ENCODE peak calls at places on chromosomes 3 and 15, in eight cellular contexts. R is GM23338; M is CD4-positive, alpha-beta T cell; F is AG04450; T is left lung; H is IMR-90; L is SK-N-SH; X is transverse colon. Y is an unnamed sample.

GRCh38 chr15:77107531-77108355 is 36.8 kb upstream of the TSPAN3 start:
- DNase-seq in H (peak; percentile 60), M (no peak), R (peak; percentile 85), T (no peak), L (peak; percentile 72), F (peak; percentile 27), X (peak; percentile 62), Y (peak; percentile 76)

GRCh38 chr3:100971776-100972175 is 21.4 kb downstream of the ABI3BP start:
- DNase-seq in M (no peak), X (no peak), L (no peak), T (no peak), F (no peak), R (peak; percentile 13), H (no peak), Y (no peak)

GRCh38 chr15:99009741-99010370 is 2.3 kb upstream of the PGPEP1L start:
- DNase-seq in T (no peak), X (no peak), L (no peak), H (peak; percentile 22), F (no peak), R (no peak), M (no peak), Y (no peak)

GRCh38 chr15:69491051-69491505 is 38.5 kb downstream of the RPLP1 start:
- DNase-seq in X (no peak), F (no peak), R (no peak), H (no peak), L (no peak), T (no peak), M (no peak), Y (no peak)

GRCh38 chr3:42051384-42052131 is 39.6 kb upstream of the TRAK1 start:
- DNase-seq in L (no peak), M (no peak), R (no peak), F (no peak), H (no peak), X (no peak), T (no peak), Y (peak; percentile 54)

GRCh38 chr3:182824957-182825356 is 31.7 kb downstream of the ATP11B start:
- DNase-seq in R (no peak), M (no peak), X (no peak), F (no peak), L (no peak), T (no peak), H (no peak), Y (no peak)

GRCh38 chr3:169812844-169813677 is at the start of the genes LRRC34 and LRRIQ4:
- DNase-seq in T (peak; percentile 89), X (peak; percentile 82), L (peak; percentile 86), H (peak; percentile 43), M (peak; percentile 31), F (peak; percentile 23), R (peak; percentile 97), Y (peak; percentile 93)

GRCh38 chr3:119681279-119681678 is 4.1 kb upstream of the COX17 start:
- DNase-seq in M (no peak), H (peak; percentile 58), L (peak; percentile 66), R (peak; percentile 53), X (no peak), F (no peak), T (no peak), Y (no peak)

GRCh38 chr3:134327594-134327975 is 46.7 kb downstream of the AMOTL2 start:
- DNase-seq in R (no peak), M (no peak), L (no peak), F (no peak), X (no peak), T (peak; percentile 29), H (peak; percentile 83), Y (peak; percentile 1)

GRCh38 chr3:18669374-18669773 is 244.2 kb upstream of the SATB1 start:
- DNase-seq in T (no peak), M (no peak), H (no peak), R (no peak), F (no peak), L (no peak), X (no peak), Y (no peak)

GRCh38 chr15:71425388-71425787 is 310.1 kb downstream of the THSD4 start:
- DNase-seq in R (no peak), L (no peak), F (no peak), H (no peak), T (no peak), M (no peak), X (no peak), Y (no peak)

GRCh38 chr3:184320099-184320445 is 5.7 kb downstream of the EIF4G1 start:
- DNase-seq in X (peak; percentile 94), F (peak; percentile 90), L (peak; percentile 71), T (peak; percentile 97), M (no peak), R (peak; percentile 20), H (peak; percentile 97), Y (no peak)

GRCh38 chr3:39639344-39640236 is 169.8 kb upstream of the MYRIP start:
- DNase-seq in R (peak; percentile 33), T (peak; percentile 41), H (peak; percentile 96), M (no peak), X (no peak), F (peak; percentile 79), L (no peak), Y (no peak)

GRCh38 chr3:194711913-194712312 is 26.2 kb downstream of the FAM43A start:
- DNase-seq in F (peak; percentile 68), L (no peak), H (peak; percentile 91), X (no peak), T (no peak), M (no peak), R (peak; percentile 21), Y (no peak)

GRCh38 chr3:134074790-134075567 is 45.3 kb upstream of the SLCO2A1 start:
- DNase-seq in L (no peak), X (no peak), R (no peak), H (no peak), T (no peak), F (no peak), M (no peak), Y (no peak)

GRCh38 chr3:28791713-28792255 is 443.2 kb upstream of the AZI2 start:
- DNase-seq in R (peak; percentile 28), M (no peak), F (no peak), H (no peak), X (no peak), L (no peak), T (no peak), Y (no peak)

GRCh38 chr3:140093742-140094141 is 158.8 kb downstream of the CLSTN2 start:
- DNase-seq in M (no peak), F (peak; percentile 6), H (peak; percentile 46), R (no peak), X (peak; percentile 71), L (no peak), T (peak; percentile 54), Y (no peak)

GRCh38 chr3:38311941-38312340 is 29.8 kb downstream of the SLC22A14 start:
- DNase-seq in T (no peak), X (no peak), F (no peak), H (no peak), R (no peak), M (no peak), L (no peak), Y (no peak)

GRCh38 chr3:172317984-172318383 is 130.3 kb downstream of the GHSR start:
- DNase-seq in H (peak; percentile 96), F (peak; percentile 84), R (no peak), X (peak; percentile 24), M (no peak), L (peak; percentile 53), T (peak; percentile 41), Y (peak; percentile 93)

GRCh38 chr3:98985406-98985805 is 83.9 kb upstream of the DCBLD2 start:
- DNase-seq in T (no peak), H (no peak), R (no peak), M (no peak), L (no peak), X (no peak), F (no peak), Y (no peak)

GRCh38 chr3:98986073-98986472 is 84.6 kb upstream of the DCBLD2 start:
- DNase-seq in R (peak; percentile 85), X (no peak), T (no peak), F (peak; percentile 91), H (peak; percentile 97), L (no peak), M (no peak), Y (no peak)

GRCh38 chr3:98994128-98994762 is 92.8 kb upstream of the DCBLD2 start:
- DNase-seq in H (peak; percentile 81), M (no peak), L (peak; percentile 24), T (no peak), F (peak; percentile 49), R (peak; percentile 63), X (no peak), Y (no peak)

GRCh38 chr3:98990657-98991056 is 89.2 kb upstream of the DCBLD2 start:
- DNase-seq in X (no peak), L (no peak), T (no peak), F (no peak), R (no peak), M (no peak), H (no peak), Y (no peak)

GRCh38 chr3:98991393-98991792 is 89.9 kb upstream of the DCBLD2 start:
- DNase-seq in M (no peak), H (no peak), X (no peak), L (no peak), T (no peak), F (no peak), R (peak; percentile 11), Y (no peak)
- TF ChIP-seq CTCF in M (no peak), H (peak; percentile 25), X (no peak), L (peak; percentile 27), T (no peak), F (no peak), R (peak; percentile 58), Y (no peak)

GRCh38 chr15:63043391-63044076 is 987 bp downstream of the TPM1 start:
- DNase-seq in R (no peak), H (no peak), T (no peak), M (no peak), X (no peak), F (no peak), L (peak; percentile 60), Y (peak; percentile 19)
- H3K27me3 ChIP-seq in R (peaks cover 6% of the 10 kb centered on the region), H (no peaks in the 10 kb centered on the region), T (peaks cover 22% of the 10 kb centered on the region), M (peaks cover 80% of the 10 kb centered on the region), X (peaks cover 26% of the 10 kb centered on the region), F (no peaks in the 10 kb centered on the region), L (no peaks in the 10 kb centered on the region), Y (peaks cover 25% of the 10 kb centered on the region)

DNA sequence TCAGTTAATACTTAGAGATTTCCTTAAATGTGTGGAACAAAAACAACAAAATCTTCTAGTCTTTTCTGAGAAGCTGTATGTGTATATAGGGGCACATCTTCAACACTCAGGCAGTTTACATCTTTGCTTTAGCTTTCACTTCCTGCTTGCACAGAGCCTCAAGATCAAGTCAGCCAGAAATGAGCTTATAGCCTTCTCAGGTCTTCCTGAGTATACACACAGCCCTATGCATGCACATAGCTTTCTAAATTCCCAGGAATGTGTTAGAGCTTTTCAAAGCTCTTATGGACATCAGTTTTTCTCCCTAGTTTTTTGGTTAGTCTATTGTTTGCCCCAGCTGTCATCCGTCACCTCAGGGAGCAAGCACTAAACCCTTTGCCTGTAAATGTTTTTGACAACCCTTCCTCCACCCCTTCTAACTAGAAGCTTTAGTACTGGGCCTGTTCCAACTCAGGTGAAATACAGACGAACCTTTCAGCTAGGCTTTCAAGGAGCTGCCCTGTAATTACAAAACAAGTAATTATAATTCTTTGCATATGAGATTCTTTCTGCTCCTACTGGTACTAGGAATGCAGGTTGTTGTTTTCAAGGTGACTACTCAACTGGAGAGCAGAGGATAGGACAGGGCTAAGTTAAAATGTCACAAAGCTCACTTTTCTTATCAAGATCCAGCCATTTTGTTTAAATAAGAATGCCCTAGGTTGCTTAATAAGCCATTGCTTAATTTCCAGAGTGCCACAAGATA is 22.6 kb upstream of the MTMR10 start:
- DNase-seq in F (no peak), R (peak; percentile 11), X (no peak), T (no peak), H (no peak), M (no peak), L (no peak), Y (no peak)
- H3K27ac ChIP-seq in F (no peak overlapping the region), R (peak overlapping the region; percentile 15), X (no peak overlapping the region), T (no peak overlapping the region), H (no peak overlapping the region), M (no peak overlapping the region), L (no peak overlapping the region), Y (no peak overlapping the region)

GRCh38 chr3:30970183-30970582 is 75.7 kb upstream of the GADL1 start:
- DNase-seq in X (no peak), R (peak; percentile 14), M (no peak), L (no peak), F (no peak), T (no peak), H (no peak), Y (peak; percentile 12)
- TF ChIP-seq CTCF in X (no peak), R (peak; percentile 54), M (peak; percentile 25), L (peak; percentile 46), F (peak; percentile 16), T (no peak), H (peak; percentile 23), Y (peak; percentile 40)

Y was measured in WERI-Rb-1.